ENCODE peak calls at places on chromosomes 3 and 15, in four cellular contexts. H is astrocyte of the spinal cord, J is stomach, B is dorsolateral prefrontal cortex. P is an unnamed sample.

GRCh38 chr3:145716519-145716918 is 444.5 kb downstream of the PLOD2 start:
- DNase-seq in B (no peak), H (no peak), J (no peak), P (no peak)

GRCh38 chr3:114519415-114519814 is 225.6 kb downstream of the TIGIT start:
- DNase-seq in B (no peak), J (no peak), H (peak), P (no peak)

GRCh38 chr15:38512901-38513300 is 51.7 kb downstream of the RASGRP1 start:
- DNase-seq in J (no peak), H (no peak), B (no peak), P (no peak)

GRCh38 chr15:83475551-83475950 is 28.4 kb downstream of the SH3GL3 start:
- DNase-seq in B (no peak), J (no peak), H (peak), P (no peak)

GRCh38 chr15:51024735-51025453 is 69.8 kb downstream of the TNFAIP8L3 start:
- DNase-seq in H (no peak), B (no peak), J (no peak), P (no peak)

GRCh38 chr3:75265897-75266296 is 398.2 kb upstream of the FRG2C start:
- DNase-seq in J (no peak), B (no peak), H (no peak), P (no peak)

GRCh38 chr3:33218446-33219174 is at the start of gene SUSD5:
- DNase-seq in H (peak), J (no peak), B (peak), P (no peak)

GRCh38 chr3:153350420-153350819 is 188.4 kb downstream of the RAP2B start:
- DNase-seq in J (no peak), H (peak), B (no peak), P (no peak)

GRCh38 chr3:181943285-181943684 is 231.6 kb downstream of the SOX2 start:
- DNase-seq in J (no peak), B (no peak), H (no peak), P (no peak)

GRCh38 chr15:29784413-29784812 is 37.9 kb downstream of the TJP1 start:
- DNase-seq in H (peak), B (no peak), J (no peak), P (no peak)

GRCh38 chr15:31955734-31956133 is 74.6 kb upstream of the CHRNA7 start:
- DNase-seq in H (no peak), J (no peak), B (no peak), P (no peak)

GRCh38 chr3:27521179-27521871 is 37.1 kb upstream of the SLC4A7 start:
- DNase-seq in H (peak), B (no peak), J (no peak), P (peak)

GRCh38 chr15:77834276-77834990 is 201.7 kb upstream of the LINGO1 start:
- DNase-seq in B (no peak), H (no peak), J (no peak), P (peak)

GRCh38 chr3:64680334-64680733 is 7.5 kb downstream of the ADAMTS9 start:
- DNase-seq in B (no peak), J (no peak), H (no peak), P (no peak)

GRCh38 chr3:39453134-39453533 is 14.3 kb upstream of the MOBP start:
- DNase-seq in B (no peak), J (no peak), H (no peak), P (no peak)

GRCh38 chr3:58414538-58415197 is 19.0 kb downstream of the PDHB start:
- DNase-seq in B (no peak), J (peak), H (peak), P (no peak)

GRCh38 chr3:60650171-60650570 is 601.1 kb downstream of the FHIT start:
- DNase-seq in J (no peak), H (no peak), B (no peak), P (no peak)

GRCh38 chr15:40006646-40007045 is 32.3 kb downstream of the SRP14 start:
- DNase-seq in B (no peak), J (no peak), H (peak), P (no peak)

GRCh38 chr15:84947947-84948830 is 33.5 kb upstream of the PDE8A start:
- DNase-seq in B (no peak), H (peak), J (no peak), P (no peak)

GRCh38 chr3:189122120-189122519 is 49.7 kb upstream of the TPRG1 start:
- DNase-seq in J (no peak), B (no peak), H (no peak), P (no peak)

GRCh38 chr3:96863129-96863740 is 48.8 kb downstream of the EPHA6 start:
- DNase-seq in H (peak), B (no peak), J (no peak), P (no peak)

GRCh38 chr3:181872887-181873286 is 161.2 kb downstream of the SOX2 start:
- DNase-seq in B (peak), H (no peak), J (no peak), P (no peak)

GRCh38 chr15:53747501-53748068 is 11.9 kb downstream of the WDR72 start:
- DNase-seq in H (no peak), J (no peak), B (no peak), P (no peak)

GRCh38 chr15:79006071-79006470 is 61.2 kb upstream of the CTSH start:
- DNase-seq in B (no peak), H (no peak), J (no peak), P (no peak)

GRCh38 chr3:155748611-155749365 is 3.9 kb upstream of the PLCH1 start:
- DNase-seq in J (no peak), B (no peak), H (no peak), P (no peak)

GRCh38 chr3:174191380-174191779 is 667.8 kb upstream of the NAALADL2 start:
- DNase-seq in J (no peak), B (no peak), H (no peak), P (no peak)

GRCh38 chr3:149877668-149878067 is 64.7 kb downstream of the RNF13 start:
- DNase-seq in J (no peak), B (no peak), H (no peak), P (no peak)

GRCh38 chr15:73924258-73924921 is 1.9 kb upstream of the LOXL1 start:
- DNase-seq in B (no peak), H (peak), J (no peak), P (no peak)

GRCh38 chr3:12155833-12156232 is 2.9 kb downstream of the TIMP4 start:
- DNase-seq in H (peak), B (no peak), J (no peak), P (no peak)

GRCh38 chr3:34483290-34483887 is 685.0 kb downstream of the PDCD6IP start:
- DNase-seq in J (no peak), H (peak), B (no peak), P (no peak)

GRCh38 chr3:194757629-194758028 is 71.9 kb downstream of the FAM43A start:
- DNase-seq in H (no peak), J (no peak), B (no peak), P (no peak)

GRCh38 chr3:85081191-85081895 is 122.6 kb downstream of the CADM2 start:
- DNase-seq in J (no peak), H (no peak), B (peak), P (no peak)
- TF ChIP-seq CTCF in J (no peak), H (no peak), B (peak), P (no peak)

DNA sequence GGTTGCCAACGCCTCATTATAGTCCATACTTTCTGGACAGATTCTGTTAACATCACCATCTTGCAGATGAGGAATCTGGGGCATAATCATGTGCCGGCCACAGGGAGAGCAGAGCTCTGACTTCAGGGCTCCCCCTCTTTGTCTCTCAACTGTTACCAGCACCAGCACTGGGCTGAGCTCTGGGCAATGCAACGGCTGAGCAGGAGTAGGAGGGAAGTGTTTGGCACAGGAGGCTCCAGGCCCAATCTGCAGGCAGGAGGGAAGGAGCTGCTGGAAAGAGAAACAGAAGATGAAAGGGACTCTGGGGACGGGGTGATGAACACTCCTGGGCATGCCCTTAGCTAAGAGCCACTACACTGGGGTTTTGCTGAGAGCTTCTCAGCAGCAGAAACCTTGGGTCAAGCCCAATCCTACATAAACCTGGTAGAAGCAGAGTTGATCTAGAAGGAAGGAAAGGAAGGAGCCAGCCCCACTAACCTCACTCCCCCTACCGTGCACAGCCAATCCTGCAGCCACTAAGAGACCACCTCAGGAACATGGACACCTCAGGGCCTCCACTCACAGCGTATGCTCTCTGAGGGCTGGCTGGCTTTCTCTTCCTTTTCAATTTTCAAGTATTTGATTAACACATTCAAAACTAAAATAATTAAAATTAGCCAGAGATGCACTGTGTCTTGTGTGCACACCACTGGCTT is 73.1 kb upstream of the SPATA12 start:
- DNase-seq in J (no peak), B (no peak), H (no peak), P (no peak)
- TF ChIP-seq CTCF in J (peak), B (no peak), H (peak), P (peak)

GRCh38 chr15:58980351-58980939 is 7.0 kb upstream of the RNF111 start:
- DNase-seq in H (peak), B (no peak), J (no peak), P (no peak)
- TF ChIP-seq CTCF in H (peak), B (peak), J (peak), P (peak)

GRCh38 chr15:69661446-69661845 is 208.8 kb downstream of the RPLP1 start:
- DNase-seq in B (no peak), J (no peak), H (no peak), P (no peak)
- TF ChIP-seq CTCF in B (no peak), J (no peak), H (no peak), P (no peak)

DNA sequence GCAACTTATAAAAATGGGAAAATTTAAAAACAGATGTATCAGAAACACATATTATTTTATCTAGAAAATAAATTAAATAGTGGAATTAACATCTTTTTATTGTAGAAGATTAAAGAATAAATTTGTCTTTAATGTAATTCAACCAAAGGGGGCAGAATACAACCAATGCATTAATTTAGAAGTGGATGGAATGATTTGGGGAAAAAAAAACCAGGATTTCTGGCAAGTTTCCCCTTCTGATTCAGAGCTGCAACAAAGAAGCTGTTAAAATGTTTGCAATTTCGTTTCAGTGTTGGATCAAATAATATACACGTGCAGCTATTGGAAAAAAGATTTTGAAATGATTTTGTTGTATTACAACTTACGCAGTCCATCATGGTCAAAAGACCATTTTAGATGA is 71.6 kb upstream of the ZNF280D start:
- DNase-seq in H (peak), B (no peak), J (no peak), P (no peak)
- TF ChIP-seq CTCF in H (no peak), B (no peak), J (no peak), P (no peak)

GRCh38 chr3:86998551-86998950 is 7.6 kb upstream of the VGLL3 start:
- DNase-seq in J (no peak), H (no peak), B (no peak), P (no peak)
- TF ChIP-seq CTCF in J (no peak), H (no peak), B (no peak), P (no peak)

DNA sequence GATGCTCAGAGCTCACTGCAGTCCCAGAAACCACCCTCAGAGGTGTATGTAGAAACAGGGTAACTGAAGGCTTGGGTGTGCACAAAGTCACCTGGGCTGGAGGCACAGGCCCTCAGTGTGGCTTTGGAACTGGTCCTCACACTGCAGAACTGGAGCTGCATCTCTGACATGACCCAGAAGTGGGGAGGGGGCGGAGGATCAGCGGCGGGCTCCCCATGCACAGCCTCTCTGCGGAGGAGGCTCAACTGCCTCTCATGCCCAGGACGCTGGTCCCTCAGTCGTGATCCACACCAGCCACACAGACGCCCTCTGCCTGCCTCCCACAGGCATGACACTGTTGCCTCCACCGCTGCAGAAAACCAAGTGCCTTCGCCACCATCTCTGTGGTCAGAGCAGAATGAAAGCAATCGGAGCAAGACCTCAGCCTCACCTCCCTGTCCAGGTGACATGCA is 73.7 kb downstream of the TM2D3 start:
- DNase-seq in B (peak), J (peak), H (no peak), P (no peak)
- TF ChIP-seq CTCF in B (peak), J (peak), H (no peak), P (no peak)

GRCh38 chr15:81343371-81343770 is 19.4 kb upstream of the STARD5 start:
- DNase-seq in H (no peak), B (no peak), J (no peak), P (no peak)

GRCh38 chr15:81338422-81339007 is 14.6 kb upstream of the STARD5 start:
- DNase-seq in B (no peak), H (peak), J (no peak), P (peak)

GRCh38 chr15:81339321-81339720 is 15.4 kb upstream of the STARD5 start:
- DNase-seq in B (no peak), J (no peak), H (no peak), P (no peak)

GRCh38 chr15:81339851-81340250 is 15.9 kb upstream of the STARD5 start:
- DNase-seq in J (no peak), B (no peak), H (no peak), P (no peak)

GRCh38 chr15:81341351-81341750 is 17.4 kb upstream of the STARD5 start:
- DNase-seq in B (no peak), J (no peak), H (no peak), P (no peak)
- TF ChIP-seq CTCF in B (no peak), J (no peak), H (no peak), P (no peak)